ENCODE peak calls at places on chromosomes 1 and 21, in five cellular contexts. One of them, this sample, is unnamed.
A peak's percentile ranks its signal among the peaks of the same experiment; 100 is the strongest.

GRCh38 chr1:20634594-20635084 is 1.4 kb downstream of the PINK1 start:
- DNase-seq in osteoblast: peak; percentile 84
- DNase-seq in cardiac fibroblast: peak; percentile 52
- DNase-seq in OCI-LY7: no peak
- DNase-seq in A549: no peak
- DNase-seq in this sample: peak; percentile 50

GRCh38 chr1:181587870-181588438 is 104.6 kb downstream of the CACNA1E start:
- DNase-seq in osteoblast: no peak
- DNase-seq in cardiac fibroblast: no peak
- DNase-seq in OCI-LY7: no peak
- DNase-seq in A549: no peak
- DNase-seq in this sample: peak; percentile 3

GRCh38 chr1:33161061-33161681 is 20.7 kb downstream of the TRIM62 start:
- DNase-seq in osteoblast: peak; percentile 83
- DNase-seq in cardiac fibroblast: peak; percentile 68
- DNase-seq in OCI-LY7: no peak
- DNase-seq in A549: no peak
- DNase-seq in this sample: no peak

GRCh38 chr1:54791880-54792522 is 9.1 kb downstream of the TTC22 start:
- DNase-seq in osteoblast: peak; percentile 63
- DNase-seq in cardiac fibroblast: peak; percentile 17
- DNase-seq in OCI-LY7: peak; percentile 55
- DNase-seq in A549: peak; percentile 55
- DNase-seq in this sample: peak; percentile 83

GRCh38 chr1:116491985-116492811 is 78.6 kb downstream of the CD58 start:
- DNase-seq in osteoblast: no peak
- DNase-seq in cardiac fibroblast: peak; percentile 49
- DNase-seq in OCI-LY7: no peak
- DNase-seq in A549: no peak
- DNase-seq in this sample: no peak

GRCh38 chr1:162059721-162060120 is 9.8 kb upstream of the NOS1AP start:
- DNase-seq in osteoblast: no peak
- DNase-seq in cardiac fibroblast: no peak
- DNase-seq in OCI-LY7: no peak
- DNase-seq in A549: no peak
- DNase-seq in this sample: no peak

GRCh38 chr1:12143631-12144155 is 23.1 kb upstream of the TNFRSF1B start:
- DNase-seq in osteoblast: peak; percentile 98
- DNase-seq in cardiac fibroblast: peak; percentile 98
- DNase-seq in OCI-LY7: no peak
- DNase-seq in A549: peak; percentile 14
- DNase-seq in this sample: no peak

GRCh38 chr1:51612349-51612982 is 4.4 kb upstream of the OSBPL9 start:
- DNase-seq in osteoblast: no peak
- DNase-seq in cardiac fibroblast: no peak
- DNase-seq in OCI-LY7: no peak
- DNase-seq in A549: no peak
- DNase-seq in this sample: no peak

GRCh38 chr1:66168919-66169725 is 364.8 kb upstream of the SGIP1 start:
- DNase-seq in osteoblast: no peak
- DNase-seq in cardiac fibroblast: no peak
- DNase-seq in OCI-LY7: peak; percentile 23
- DNase-seq in A549: peak; percentile 45
- DNase-seq in this sample: no peak

GRCh38 chr1:43969746-43970466 is at the start of gene DPH2:
- DNase-seq in osteoblast: peak; percentile 100
- DNase-seq in cardiac fibroblast: peak; percentile 98
- DNase-seq in OCI-LY7: peak; percentile 97
- DNase-seq in A549: peak; percentile 95
- DNase-seq in this sample: peak; percentile 99
- TF ChIP-seq CTCF in osteoblast: peak; percentile 6
- TF ChIP-seq CTCF in cardiac fibroblast: peak; percentile 5
- TF ChIP-seq CTCF in OCI-LY7: peak; percentile 34
- TF ChIP-seq CTCF in A549: no peak
- TF ChIP-seq CTCF in this sample: no peak

DNA sequence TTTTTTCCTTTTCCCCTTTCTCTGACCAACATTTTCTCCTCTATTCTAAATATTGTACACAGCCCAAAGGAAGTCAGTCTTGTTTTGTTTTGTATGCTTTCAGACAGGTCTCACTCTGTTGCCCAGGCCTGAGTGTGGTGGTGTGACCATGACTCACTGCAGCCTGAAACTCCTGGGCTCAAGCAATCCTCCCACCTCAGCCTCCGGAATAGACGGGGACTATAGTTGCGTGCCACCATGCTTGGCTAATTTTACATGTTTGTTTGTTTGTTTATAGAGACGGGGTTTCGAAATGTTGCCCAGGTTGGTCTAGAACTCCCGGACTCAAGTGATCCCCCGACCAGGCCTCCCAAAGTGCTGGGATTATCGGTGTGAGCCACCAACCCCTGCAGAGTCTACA is 72.8 kb downstream of the NRIP1 start:
- DNase-seq in osteoblast: no peak
- DNase-seq in cardiac fibroblast: no peak
- DNase-seq in OCI-LY7: no peak
- DNase-seq in A549: no peak
- DNase-seq in this sample: no peak
- TF ChIP-seq CTCF in osteoblast: no peak
- TF ChIP-seq CTCF in cardiac fibroblast: no peak
- TF ChIP-seq CTCF in OCI-LY7: no peak
- TF ChIP-seq CTCF in A549: no peak
- TF ChIP-seq CTCF in this sample: no peak

GRCh38 chr21:42112857-42113256 is 41.7 kb downstream of the UMODL1 start:
- DNase-seq in osteoblast: peak; percentile 54
- DNase-seq in cardiac fibroblast: peak; percentile 69
- DNase-seq in OCI-LY7: no peak
- DNase-seq in A549: no peak
- DNase-seq in this sample: no peak

GRCh38 chr21:42115136-42115683 is 44.1 kb downstream of the UMODL1 start:
- DNase-seq in osteoblast: peak; percentile 59
- DNase-seq in cardiac fibroblast: no peak
- DNase-seq in OCI-LY7: no peak
- DNase-seq in A549: no peak
- DNase-seq in this sample: no peak

GRCh38 chr21:42114646-42115045 is 43.5 kb downstream of the UMODL1 start:
- DNase-seq in osteoblast: peak; percentile 19
- DNase-seq in cardiac fibroblast: no peak
- DNase-seq in OCI-LY7: no peak
- DNase-seq in A549: no peak
- DNase-seq in this sample: no peak

GRCh38 chr21:42112223-42112622 is 41.1 kb downstream of the UMODL1 start:
- DNase-seq in osteoblast: peak; percentile 21
- DNase-seq in cardiac fibroblast: no peak
- DNase-seq in OCI-LY7: peak; percentile 48
- DNase-seq in A549: no peak
- DNase-seq in this sample: no peak

DNA sequence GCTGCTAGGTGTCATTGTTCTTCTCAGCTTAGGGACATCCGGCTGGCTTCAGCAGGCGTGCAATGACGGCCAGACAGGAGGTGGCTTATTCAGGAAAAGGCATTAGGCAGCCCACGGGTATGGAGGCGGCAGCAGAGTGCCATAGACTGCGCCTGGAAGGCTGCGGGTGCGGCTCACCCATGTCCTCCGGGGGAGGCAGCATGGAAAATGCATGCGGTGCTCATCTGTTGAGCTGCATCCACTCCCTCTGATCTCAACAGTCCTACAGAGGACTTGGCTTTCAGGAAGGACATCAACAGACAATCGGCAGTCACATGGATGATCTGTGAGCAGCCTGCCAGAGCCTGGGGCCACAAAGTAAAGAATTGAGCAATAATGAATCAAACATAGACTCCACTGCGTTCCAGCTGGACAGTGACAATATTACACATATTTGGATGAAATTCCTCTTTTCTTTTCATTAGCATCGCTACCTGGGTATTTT is 42.9 kb downstream of the UMODL1 start:
- DNase-seq in osteoblast: peak; percentile 71
- DNase-seq in cardiac fibroblast: no peak
- DNase-seq in OCI-LY7: no peak
- DNase-seq in A549: no peak
- DNase-seq in this sample: no peak
- TF ChIP-seq CTCF in osteoblast: peak; percentile 23
- TF ChIP-seq CTCF in cardiac fibroblast: peak; percentile 32
- TF ChIP-seq CTCF in OCI-LY7: peak; percentile 20
- TF ChIP-seq CTCF in A549: no peak
- TF ChIP-seq CTCF in this sample: no peak

DNA sequence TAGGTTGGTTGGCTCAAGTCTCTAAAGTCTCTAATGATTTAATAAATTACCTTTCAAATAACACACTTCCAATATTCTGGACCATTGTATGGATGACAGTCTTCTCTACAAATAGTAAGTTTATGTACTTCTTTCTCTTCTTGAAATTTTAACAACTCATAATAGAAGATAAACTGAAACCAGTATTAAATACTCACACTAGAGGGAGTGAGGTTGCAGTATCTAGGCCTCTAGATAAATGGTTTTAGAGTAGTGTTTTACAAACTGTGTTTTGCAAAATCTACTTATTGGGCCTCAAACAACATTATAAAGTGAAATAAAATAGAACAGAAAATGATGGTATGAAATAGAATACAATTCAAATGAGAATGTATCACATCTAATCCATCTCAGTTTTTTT is 479.9 kb upstream of the BRINP3 start:
- DNase-seq in osteoblast: no peak
- DNase-seq in cardiac fibroblast: peak; percentile 2
- DNase-seq in OCI-LY7: no peak
- DNase-seq in A549: no peak
- DNase-seq in this sample: no peak
- TF ChIP-seq CTCF in osteoblast: no peak
- TF ChIP-seq CTCF in cardiac fibroblast: no peak
- TF ChIP-seq CTCF in OCI-LY7: no peak
- TF ChIP-seq CTCF in A549: no peak
- TF ChIP-seq CTCF in this sample: no peak

This sample was measured in activated CD8-positive, alpha-beta T cell treated with anti-CD3 and anti-CD28 coated beads for 36 hours.